ENCODE peak calls at places on chromosome 20, in four cellular contexts. A, Y, R and P are unnamed samples. For H3K36me3 and H3K4me1, the result is how much of the 10 kb centered on the place peaks cover.

GRCh38 chr20:32675223-32675975 is 1.7 kb upstream of the C20orf203 start:
- DNase-seq in R (no peak), A (no peak), Y (no peak), P (no peak)

GRCh38 chr20:33370296-33370695 is 31.0 kb downstream of the CDK5RAP1 start:
- DNase-seq in R (peak), A (no peak), Y (no peak), P (no peak)

GRCh38 chr20:7924692-7925091 is 15.6 kb downstream of the HAO1 start:
- DNase-seq in A (no peak), R (no peak), Y (peak), P (no peak)

GRCh38 chr20:7152071-7152470 is 384.6 kb downstream of the BMP2 start:
- DNase-seq in A (no peak), R (no peak), Y (no peak), P (no peak)

GRCh38 chr20:59787186-59787890 is 146.1 kb downstream of the SYCP2 start:
- DNase-seq in R (no peak), A (no peak), Y (no peak), P (no peak)

GRCh38 chr20:36153754-36154695 is 515 bp upstream of the EPB41L1 start:
- DNase-seq in Y (peak), A (peak), R (no peak), P (peak)

GRCh38 chr20:48776306-48776705 is 51.5 kb downstream of the PREX1 start:
- DNase-seq in Y (peak), R (no peak), A (no peak), P (no peak)

GRCh38 chr20:63740501-63741353 is 1.2 kb downstream of the SLC2A4RG start:
- DNase-seq in Y (peak), R (peak), A (peak), P (peak)

GRCh38 chr20:6265204-6265904 is 142.5 kb upstream of the FERMT1 start:
- DNase-seq in A (peak), R (no peak), Y (peak), P (no peak)

GRCh38 chr20:39145921-39146320 is 183.8 kb downstream of the DHX35 start:
- DNase-seq in A (peak), R (no peak), Y (no peak), P (no peak)

GRCh38 chr20:33733654-33734576 is 2.1 kb downstream of the ZNF341 start:
- DNase-seq in A (no peak), Y (peak), R (no peak), P (no peak)

GRCh38 chr20:4844766-4845465 is 123.2 kb downstream of the PRND start:
- DNase-seq in R (no peak), Y (no peak), A (no peak), P (no peak)

GRCh38 chr20:3800256-3800877 is 4.3 kb downstream of the CDC25B start:
- DNase-seq in A (no peak), R (no peak), Y (no peak), P (peak)

GRCh38 chr20:9149087-9149486 is 80.2 kb downstream of the PLCB4 start:
- DNase-seq in A (no peak), Y (no peak), R (no peak), P (no peak)

GRCh38 chr20:63643499-63643898 is 9.7 kb downstream of the STMN3 start:
- DNase-seq in R (no peak), Y (no peak), A (no peak), P (no peak)

GRCh38 chr20:53364617-53365016 is 229.0 kb downstream of the ZNF217 start:
- DNase-seq in Y (no peak), A (no peak), R (no peak), P (no peak)

GRCh38 chr20:44810391-44811149 is at the start of gene RIMS4:
- DNase-seq in R (no peak), A (peak), Y (no peak), P (no peak)

GRCh38 chr20:17872920-17873319 is 95.7 kb downstream of the SNX5 start:
- DNase-seq in R (no peak), Y (no peak), A (no peak), P (no peak)

GRCh38 chr20:59508729-59509128 is 95.6 kb upstream of the PHACTR3 start:
- DNase-seq in Y (no peak), R (no peak), A (no peak), P (no peak)

DNA sequence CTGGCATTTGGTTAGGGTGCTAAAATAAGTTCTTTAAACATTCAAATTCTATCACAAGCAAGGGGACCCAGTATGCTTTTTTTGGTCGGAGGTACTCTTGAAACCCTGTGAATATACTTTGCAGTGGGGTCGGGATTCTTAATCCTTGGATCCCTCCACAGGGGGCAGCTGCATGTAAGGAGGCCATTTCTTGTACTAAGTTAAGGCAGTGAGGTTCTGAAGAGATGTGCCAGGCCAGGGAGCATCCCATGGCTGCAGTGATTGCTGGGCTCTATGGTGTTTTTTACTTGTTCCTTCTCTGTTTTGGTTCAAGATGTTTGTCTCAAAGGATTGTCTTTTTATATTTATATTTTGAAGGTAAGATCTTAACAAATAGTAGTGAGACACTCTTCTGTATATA is 50.4 kb downstream of the TOP1 start:
- DNase-seq in A (no peak), Y (no peak), R (no peak), P (no peak)
- H3K27ac ChIP-seq in A (peak), Y (no peak), R (no peak), P (peak)

DNA sequence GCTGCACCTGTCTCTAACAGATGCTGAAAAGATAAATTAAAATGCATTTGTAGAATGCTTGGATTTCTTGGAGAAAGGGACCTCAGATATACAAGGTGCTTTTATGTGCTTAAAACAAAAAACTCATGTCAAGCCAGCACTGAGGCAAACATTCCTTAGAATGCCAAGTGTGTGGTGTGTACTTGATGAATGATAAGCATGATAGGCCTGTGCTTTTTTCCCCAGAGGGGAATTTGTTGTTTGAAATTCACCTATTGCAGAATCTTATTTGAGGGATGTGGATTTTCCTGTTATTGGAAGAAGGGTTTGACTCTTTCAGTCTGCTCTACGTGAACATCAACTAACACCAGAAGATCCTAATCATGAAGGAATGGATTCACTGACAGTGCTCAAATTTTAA is 28.8 kb downstream of the TTI1 start:
- DNase-seq in Y (no peak), A (no peak), R (no peak), P (no peak)
- H3K36me3 ChIP-seq in Y (under half), A (under half), R (under half), P (half or more)

DNA sequence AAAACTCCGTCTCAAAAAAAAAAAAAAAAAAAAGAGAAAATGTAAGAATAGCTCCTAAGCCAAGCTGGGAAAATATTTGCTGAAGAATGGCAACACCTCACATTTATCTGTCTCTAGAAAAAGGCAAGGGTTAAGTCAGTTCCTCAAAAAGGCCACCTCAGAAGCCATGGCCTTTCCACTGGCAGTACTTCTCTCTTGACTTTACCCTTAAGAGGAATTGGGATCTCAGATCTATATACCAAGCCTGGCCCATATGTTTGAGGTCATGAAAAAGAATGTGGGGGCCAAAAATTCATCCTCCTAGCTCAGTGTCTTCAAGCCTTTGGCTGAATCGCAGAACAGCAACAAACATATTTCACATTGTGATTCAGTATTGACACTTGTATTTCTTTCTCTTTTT is 10.9 kb upstream of the NCOA3 start:
- DNase-seq in A (no peak), R (no peak), Y (no peak), P (no peak)
- H3K4me1 ChIP-seq in A (under half), R (under half), Y (under half), P (under half)

DNA sequence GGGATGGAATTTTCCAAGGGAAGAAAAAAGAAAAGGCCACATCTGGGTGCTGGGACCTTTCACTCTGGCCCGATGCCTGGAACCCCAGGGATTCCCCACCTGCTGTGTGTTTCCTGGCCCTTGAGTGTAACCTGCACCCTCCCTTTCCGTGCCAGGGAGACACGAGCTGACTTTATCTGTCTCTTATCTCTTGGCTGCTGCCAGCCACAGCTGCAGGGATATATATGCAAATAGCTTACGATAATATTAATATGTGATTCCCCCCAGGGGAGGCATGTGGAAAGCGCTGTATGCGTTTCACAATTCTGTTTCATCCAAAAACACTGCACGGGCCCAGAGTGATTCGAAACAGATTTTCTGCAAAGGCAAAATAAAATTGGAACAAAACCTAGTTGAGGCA is 1.5 kb downstream of the RIPOR3 start:
- DNase-seq in A (no peak), R (no peak), Y (no peak), P (no peak)
- H3K27ac ChIP-seq in A (no peak), R (no peak), Y (no peak), P (no peak)

GRCh38 chr20:43691928-43692524 is 25.1 kb downstream of the MYBL2 start:
- DNase-seq in Y (peak), R (peak), A (peak), P (no peak)

GRCh38 chr20:43694763-43695162 is 27.8 kb downstream of the MYBL2 start:
- DNase-seq in A (no peak), Y (no peak), R (no peak), P (no peak)

GRCh38 chr20:43686820-43687219 is 19.9 kb downstream of the MYBL2 start:
- DNase-seq in A (no peak), R (no peak), Y (no peak), P (no peak)

GRCh38 chr20:43690943-43691598 is 24.2 kb downstream of the MYBL2 start:
- DNase-seq in A (no peak), R (no peak), Y (no peak), P (no peak)

GRCh38 chr20:43689165-43689564 is 22.3 kb downstream of the MYBL2 start:
- DNase-seq in R (no peak), A (no peak), Y (no peak), P (no peak)
- H3K36me3 ChIP-seq in R (under half), A (under half), Y (under half), P (under half)

GRCh38 chr20:62029296-62029695 is 36.4 kb downstream of the TAF4 start:
- DNase-seq in Y (no peak), A (no peak), R (no peak), P (no peak)
- H3K4me1 ChIP-seq in Y (under half), A (under half), R (under half), P (under half)